ENCODE peak calls at places on chromosomes 13 and 19, in four cellular contexts. B, E, D and U are unnamed samples.

GRCh38 chr13:46721054-46721453 is 75.9 kb downstream of the ESD start:
- DNase-seq in B (peak), E (no peak), D (peak), U (no peak)

GRCh38 chr13:24178847-24179845 is 18.6 kb downstream of the SPATA13 start:
- DNase-seq in B (no peak), E (no peak), D (no peak), U (no peak)

GRCh38 chr13:46079770-46080169 is 25.1 kb downstream of the CPB2 start:
- DNase-seq in B (no peak), E (no peak), D (no peak), U (no peak)

GRCh38 chr13:39353988-39354387 is 249.0 kb downstream of the LHFPL6 start:
- DNase-seq in B (peak), E (no peak), D (no peak), U (no peak)

GRCh38 chr13:28128030-28128429 is 10.3 kb upstream of the PAN3 start:
- DNase-seq in B (no peak), E (no peak), D (no peak), U (no peak)

GRCh38 chr19:37654833-37655688 is at the start of gene ZFP30:
- DNase-seq in B (peak), E (peak), D (peak), U (peak)

GRCh38 chr13:40806241-40806640 is 16.8 kb downstream of the SLC25A15 start:
- DNase-seq in B (no peak), E (no peak), D (no peak), U (no peak)

GRCh38 chr13:30145709-30146367 is 161.5 kb downstream of the KATNAL1 start:
- DNase-seq in B (no peak), E (no peak), D (no peak), U (peak)

GRCh38 chr19:50311723-50312635 is 17.2 kb downstream of the KCNC3 start:
- DNase-seq in B (peak), E (no peak), D (peak), U (no peak)
- H3K4me3 ChIP-seq in B (peak), E (peak), D (peak), U (no peak)

DNA sequence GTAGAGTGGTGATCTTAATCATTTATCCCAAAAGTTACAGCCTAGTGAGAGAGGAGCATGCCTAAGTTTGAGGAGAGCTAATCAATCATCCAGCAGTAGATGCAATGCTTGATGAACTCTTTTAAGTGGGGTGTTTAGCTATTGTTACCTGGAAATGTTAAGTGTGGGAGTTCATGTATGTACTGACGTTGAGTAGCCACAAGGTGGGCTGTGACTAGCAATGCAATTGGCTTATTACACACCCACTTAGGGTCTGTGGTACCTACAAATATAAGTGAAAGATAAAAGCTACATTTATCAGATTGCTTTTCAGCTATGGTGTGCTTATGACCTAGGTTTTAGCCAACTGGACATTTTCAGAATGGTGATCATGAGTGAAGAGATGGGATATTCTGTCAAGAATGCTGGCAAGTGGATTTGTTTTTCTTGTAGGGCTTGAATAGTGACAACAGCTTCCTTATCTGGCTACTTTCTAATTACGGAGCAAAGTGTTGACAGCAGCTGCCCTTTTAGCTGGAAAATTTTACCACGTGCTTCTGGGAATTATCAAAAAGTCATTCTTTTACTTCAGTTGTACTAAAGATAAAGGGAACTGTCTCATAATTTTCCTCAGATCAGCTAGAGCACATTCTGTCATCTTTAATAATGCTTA is 170.6 kb downstream of the POSTN start:
- DNase-seq in B (peak), E (no peak), D (no peak), U (no peak)
- TF ChIP-seq CTCF in B (no peak), E (no peak), D (no peak), U (no peak)

DNA sequence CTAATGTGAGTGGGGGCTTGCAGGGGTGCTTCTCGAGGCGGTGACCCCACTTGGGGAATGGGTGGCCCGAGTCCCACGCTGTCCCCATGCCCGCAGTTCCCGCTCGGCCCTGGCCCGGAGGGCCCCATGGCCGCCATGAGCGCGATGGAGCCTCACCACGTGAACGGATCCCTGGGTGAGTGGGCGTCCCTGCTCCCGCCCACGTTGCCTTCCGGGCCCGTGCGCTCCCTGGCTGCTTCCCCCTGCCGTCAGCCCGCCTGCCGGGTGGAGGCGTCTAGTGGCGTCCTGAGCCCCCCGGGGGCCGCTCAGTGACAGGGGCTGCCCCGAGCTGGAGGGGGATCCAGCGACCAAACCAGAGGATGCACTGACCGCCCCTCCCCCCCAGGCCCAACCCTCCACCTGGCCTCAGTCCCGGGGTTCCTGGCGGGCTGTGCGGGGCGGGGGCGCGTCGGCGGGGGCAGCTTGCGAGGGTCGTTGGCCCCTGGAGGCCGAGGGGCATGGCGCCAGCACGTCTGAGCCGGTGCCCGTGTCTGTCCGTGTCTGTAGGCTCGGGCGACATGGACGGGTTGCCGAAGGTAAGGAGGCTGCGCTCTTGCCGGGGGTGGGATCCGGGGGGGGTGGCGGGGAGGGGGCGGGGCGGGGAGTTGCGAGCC is 4.8 kb downstream of the ISYNA1 start:
- DNase-seq in B (peak), E (no peak), D (no peak), U (peak)
- H3K4me3 ChIP-seq in B (peak), E (peak), D (no peak), U (peak)

GRCh38 chr19:18257503-18258470 is 16.5 kb downstream of the IQCN start:
- DNase-seq in B (no peak), E (no peak), D (no peak), U (no peak)

GRCh38 chr19:18253130-18253529 is 21.1 kb downstream of the IQCN start:
- DNase-seq in B (no peak), E (no peak), D (no peak), U (no peak)

GRCh38 chr19:18253716-18254115 is 20.5 kb downstream of the IQCN start:
- DNase-seq in B (no peak), E (no peak), D (no peak), U (no peak)

GRCh38 chr19:18252370-18252717 is 21.9 kb downstream of the IQCN start:
- DNase-seq in B (no peak), E (no peak), D (no peak), U (no peak)

GRCh38 chr19:18254546-18255500 is 19.4 kb downstream of the IQCN start:
- DNase-seq in B (no peak), E (no peak), D (no peak), U (no peak)
- TF ChIP-seq CTCF in B (no peak), E (no peak), D (no peak), U (peak)

DNA sequence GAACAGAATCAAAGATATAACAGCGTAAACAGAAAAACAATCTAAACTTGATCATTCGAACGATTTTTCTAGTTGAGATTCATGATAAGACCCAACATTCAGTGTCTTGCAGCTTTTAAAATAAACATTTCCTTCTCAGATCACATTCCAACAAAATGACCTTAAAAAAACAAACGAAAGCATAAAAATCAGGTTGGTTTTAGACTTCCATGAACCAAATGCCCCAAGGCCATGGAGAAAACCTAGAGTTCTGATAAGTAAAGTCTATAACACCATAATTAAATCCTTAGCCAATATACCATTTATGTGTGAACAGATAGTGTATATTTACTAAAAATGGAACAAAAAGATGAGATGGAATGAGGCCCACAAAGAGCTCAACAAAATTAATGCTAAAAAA is 55.6 kb downstream of the CAB39L start:
- DNase-seq in B (no peak), E (no peak), D (no peak), U (no peak)
- H3K4me3 ChIP-seq in B (no peak), E (no peak), D (no peak), U (no peak)

DNA sequence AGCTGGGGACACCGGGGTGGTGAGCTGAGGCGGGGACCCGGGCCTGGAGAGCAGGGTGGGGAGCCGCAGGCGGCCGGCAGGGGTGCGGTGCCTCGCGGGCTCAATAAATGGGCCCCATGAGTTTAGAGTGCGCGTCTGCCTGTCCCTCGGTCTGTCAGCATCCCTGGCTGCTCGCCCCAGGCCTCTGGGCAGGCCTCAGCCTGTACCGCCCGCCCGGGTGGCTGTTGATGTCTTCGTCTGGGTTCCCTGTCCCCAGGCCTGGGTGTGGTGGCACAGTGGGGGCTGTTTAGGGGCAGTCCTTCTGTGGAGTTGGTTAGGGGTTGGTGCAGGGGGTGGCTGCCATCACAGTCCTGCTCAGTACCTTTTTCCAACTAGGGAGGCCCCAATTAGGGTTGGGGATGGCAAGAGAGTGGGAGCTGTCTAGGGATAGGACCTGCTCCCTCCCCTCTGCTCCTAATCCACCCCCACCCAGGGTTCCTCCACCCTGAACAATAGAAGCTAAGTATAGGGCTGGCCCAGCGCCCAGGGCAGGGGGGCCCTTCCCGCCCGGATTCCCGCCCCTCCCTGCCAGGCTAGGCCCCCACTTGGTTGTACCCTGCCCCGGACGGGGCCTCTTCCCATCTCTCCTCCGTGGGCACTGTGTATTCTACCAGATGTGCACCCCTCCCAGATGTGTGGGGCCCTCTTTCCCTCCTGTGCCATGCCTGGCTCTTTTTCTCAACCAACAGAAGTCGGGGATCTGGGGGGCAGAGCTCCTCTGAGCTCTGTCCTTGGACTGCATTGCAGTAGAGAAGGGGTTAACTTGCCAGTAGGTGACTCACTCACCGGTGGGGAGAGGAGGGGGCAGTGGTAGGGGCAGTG is 12.4 kb downstream of the CIC start:
- DNase-seq in B (peak), E (peak), D (peak), U (peak)
- TF ChIP-seq CTCF in B (no peak), E (no peak), D (no peak), U (peak)

GRCh38 chr13:109698779-109699178 is 87.6 kb downstream of the IRS2 start:
- DNase-seq in B (peak), E (no peak), D (no peak), U (no peak)

GRCh38 chr13:109703250-109703649 is 83.1 kb downstream of the IRS2 start:
- DNase-seq in B (no peak), E (no peak), D (no peak), U (no peak)

GRCh38 chr13:109699628-109700071 is 86.7 kb downstream of the IRS2 start:
- DNase-seq in B (no peak), E (no peak), D (no peak), U (no peak)

GRCh38 chr13:109697936-109698335 is 88.4 kb downstream of the IRS2 start:
- DNase-seq in B (no peak), E (no peak), D (no peak), U (no peak)

GRCh38 chr13:109700176-109700575 is 86.2 kb downstream of the IRS2 start:
- DNase-seq in B (peak), E (no peak), D (no peak), U (no peak)
- H3K4me3 ChIP-seq in B (no peak), E (no peak), D (no peak), U (no peak)